ENCODE peak calls at places on chromosomes 6 and 20, in five cellular contexts. R, F, C, G and B are unnamed samples.

GRCh38 chr20:33488201-33488600 is 1.7 kb upstream of the CBFA2T2 start:
- DNase-seq in R (no peak), G (no peak), C (no peak), F (no peak), B (no peak)

GRCh38 chr6:29553268-29554057 is 6.1 kb downstream of the UBD start:
- DNase-seq in F (peak; percentile 54), G (peak; percentile 58), R (peak; percentile 87), C (peak; percentile 56), B (peak; percentile 85)

GRCh38 chr6:42960243-42961019 is at the start of gene GNMT:
- DNase-seq in R (peak; percentile 64), F (no peak), G (peak; percentile 42), C (peak; percentile 35), B (peak; percentile 90)

GRCh38 chr6:20404641-20405032 is 3.0 kb downstream of the E2F3 start:
- DNase-seq in G (peak; percentile 12), R (peak; percentile 92), F (peak; percentile 81), C (peak; percentile 88), B (no peak)

GRCh38 chr20:44034965-44035635 is 120.4 kb downstream of the TOX2 start:
- DNase-seq in C (no peak), R (no peak), F (no peak), G (no peak), B (peak; percentile 32)

GRCh38 chr6:4613381-4613780 is 162.8 kb upstream of the CDYL start:
- DNase-seq in G (no peak), F (no peak), C (no peak), R (no peak), B (no peak)

GRCh38 chr6:7146079-7146828 is 38.5 kb downstream of the RREB1 start:
- DNase-seq in F (peak; percentile 80), C (peak; percentile 79), G (no peak), R (peak; percentile 58), B (no peak)

GRCh38 chr20:39349240-39349639 is 387.1 kb downstream of the DHX35 start:
- DNase-seq in G (no peak), R (no peak), F (no peak), C (no peak), B (no peak)

GRCh38 chr6:165660881-165661415 is 2.1 kb downstream of the PDE10A start:
- DNase-seq in C (no peak), G (no peak), F (no peak), R (no peak), B (no peak)

GRCh38 chr6:15510536-15511247 is 152.1 kb downstream of the DTNBP1 start:
- DNase-seq in C (no peak), G (no peak), R (no peak), F (no peak), B (no peak)

GRCh38 chr6:159790947-159791598 is 806 bp downstream of the MRPL18 start:
- DNase-seq in R (peak; percentile 28), F (no peak), G (no peak), C (peak; percentile 17), B (no peak)

GRCh38 chr6:31634131-31634530 is 13.6 kb downstream of the PRRC2A start:
- DNase-seq in C (no peak), R (no peak), F (peak; percentile 20), G (no peak), B (no peak)

GRCh38 chr6:85569323-85569722 is 24.3 kb downstream of the SNX14 start:
- DNase-seq in G (no peak), F (peak; percentile 73), R (no peak), C (peak; percentile 39), B (no peak)

GRCh38 chr6:3865463-3865862 is 16.3 kb downstream of the FAM50B start:
- DNase-seq in G (no peak), C (no peak), R (no peak), F (no peak), B (no peak)

GRCh38 chr20:44019638-44020335 is 105.1 kb downstream of the TOX2 start:
- DNase-seq in R (peak; percentile 44), C (peak; percentile 31), F (peak; percentile 23), G (no peak), B (no peak)

GRCh38 chr6:88251261-88251660 is 85.1 kb upstream of the CNR1 start:
- DNase-seq in G (no peak), R (no peak), C (no peak), F (no peak), B (no peak)

GRCh38 chr6:68427630-68428029 is 207.5 kb upstream of the ADGRB3 start:
- DNase-seq in F (peak; percentile 0), G (no peak), C (no peak), R (no peak), B (no peak)

GRCh38 chr6:2222275-2222842 is 23.0 kb downstream of the GMDS start:
- DNase-seq in G (no peak), C (no peak), R (peak; percentile 71), F (no peak), B (no peak)

GRCh38 chr6:21587182-21587924 is 6.2 kb upstream of the SOX4 start:
- DNase-seq in C (peak; percentile 81), G (no peak), F (peak; percentile 58), R (peak; percentile 81), B (no peak)

GRCh38 chr20:37393196-37393862 is 47.4 kb downstream of the SRC start:
- DNase-seq in F (no peak), G (no peak), C (no peak), R (no peak), B (no peak)

GRCh38 chr6:53280207-53280606 is 68.5 kb downstream of the ELOVL5 start:
- DNase-seq in G (no peak), F (no peak), R (no peak), C (no peak), B (no peak)

GRCh38 chr6:155158044-155158843 is 105.6 kb upstream of the CLDN20 start:
- DNase-seq in C (peak; percentile 28), F (peak; percentile 13), R (no peak), G (no peak), B (no peak)

GRCh38 chr6:37741757-37742400 is 44.2 kb upstream of the MDGA1 start:
- DNase-seq in R (peak; percentile 71), C (peak; percentile 34), F (no peak), G (peak; percentile 42), B (no peak)

GRCh38 chr6:43736844-43737243 is 33.2 kb upstream of the VEGFA start:
- DNase-seq in G (no peak), R (no peak), F (no peak), C (no peak), B (no peak)

GRCh38 chr20:15656124-15656523 is 917.1 kb downstream of the KIF16B start:
- DNase-seq in C (no peak), G (no peak), R (no peak), F (peak; percentile 33), B (no peak)

GRCh38 chr6:63817492-63818050 is 182.0 kb downstream of the PHF3 start:
- DNase-seq in G (no peak), C (no peak), R (peak; percentile 36), F (no peak), B (no peak)

GRCh38 chr6:127841811-127842210 is 59.0 kb downstream of the THEMIS start:
- DNase-seq in C (peak; percentile 6), R (no peak), F (peak; percentile 56), G (no peak), B (no peak)

GRCh38 chr6:109315331-109316129 is 66.7 kb downstream of the CD164 start:
- DNase-seq in R (no peak), G (no peak), F (no peak), C (no peak), B (no peak)

GRCh38 chr6:36685926-36686667 is 7.6 kb downstream of the CDKN1A start:
- DNase-seq in C (no peak), F (no peak), G (no peak), R (no peak), B (no peak)

GRCh38 chr6:109428889-109429477 is 11.4 kb downstream of the PPIL6 start:
- DNase-seq in R (no peak), C (peak; percentile 36), G (no peak), F (peak; percentile 74), B (no peak)

GRCh38 chr20:36744764-36745191 is 1.1 kb downstream of the NDRG3 start:
- DNase-seq in C (no peak), G (no peak), F (peak; percentile 22), R (peak; percentile 83), B (no peak)

GRCh38 chr6:39464067-39464466 is 141.6 kb upstream of the KCNK16 start:
- DNase-seq in G (no peak), F (no peak), C (no peak), R (no peak), B (no peak)
- H2BK15ac ChIP-seq in G (no peak overlapping the region), F (no peak overlapping the region), C (no peak overlapping the region), R (no peak overlapping the region), B (no peak overlapping the region)

DNA sequence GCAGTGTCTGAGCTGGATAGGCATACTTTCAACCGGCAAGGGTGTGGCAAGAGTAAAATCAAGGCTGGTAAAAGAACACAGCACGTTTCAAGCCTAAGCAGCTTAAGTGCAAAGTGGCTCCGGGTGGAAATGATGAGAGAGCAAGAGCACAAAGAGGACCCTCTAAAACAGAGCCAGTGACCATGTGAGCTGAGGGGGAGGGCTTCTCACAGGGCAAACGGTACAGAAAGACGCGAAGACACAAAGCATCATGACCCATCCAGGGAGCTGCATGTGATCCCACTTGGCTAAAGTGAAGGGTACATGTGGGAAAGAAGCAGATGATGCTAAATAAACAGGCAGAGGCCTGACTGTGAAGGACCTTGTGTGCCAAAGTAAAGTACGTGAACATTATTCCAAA is 25.7 kb downstream of the FKBP5 start:
- DNase-seq in C (peak; percentile 61), R (peak; percentile 28), G (peak; percentile 36), F (peak; percentile 19), B (no peak)
- H3K4me3 ChIP-seq in C (no peak overlapping the region), R (no peak overlapping the region), G (no peak overlapping the region), F (no peak overlapping the region), B (no peak overlapping the region)

GRCh38 chr6:149194815-149195558 is 122.5 kb upstream of the TAB2 start:
- DNase-seq in F (no peak), G (no peak), C (no peak), R (peak; percentile 10), B (no peak)

GRCh38 chr6:149198265-149198664 is 119.2 kb upstream of the TAB2 start:
- DNase-seq in F (no peak), C (no peak), G (no peak), R (no peak), B (no peak)

GRCh38 chr6:149197482-149197881 is 120.0 kb upstream of the TAB2 start:
- DNase-seq in R (no peak), G (no peak), F (no peak), C (no peak), B (no peak)

GRCh38 chr6:149200282-149200936 is 117.1 kb upstream of the TAB2 start:
- DNase-seq in C (no peak), F (no peak), G (no peak), R (no peak), B (no peak)

GRCh38 chr6:149196091-149196490 is 121.4 kb upstream of the TAB2 start:
- DNase-seq in F (no peak), G (no peak), R (no peak), C (no peak), B (no peak)
- H2BK15ac ChIP-seq in F (no peak overlapping the region), G (no peak overlapping the region), R (no peak overlapping the region), C (no peak overlapping the region), B (no peak overlapping the region)

GRCh38 chr6:87092435-87092834 is 2.5 kb downstream of the CGA start:
- DNase-seq in G (no peak), F (no peak), R (no peak), C (no peak), B (no peak)

GRCh38 chr6:87094576-87094975 is 330 bp downstream of the CGA start:
- DNase-seq in C (no peak), F (no peak), G (no peak), R (no peak), B (no peak)

GRCh38 chr6:87093199-87093598 is 1.7 kb downstream of the CGA start:
- DNase-seq in C (no peak), F (no peak), G (no peak), R (no peak), B (no peak)

GRCh38 chr6:87095056-87095527 is at the start of gene CGA:
- DNase-seq in C (no peak), R (peak; percentile 25), G (no peak), F (no peak), B (no peak)

GRCh38 chr6:87093651-87094050 is 1.3 kb downstream of the CGA start:
- DNase-seq in R (no peak), C (peak; percentile 11), G (no peak), F (peak; percentile 61), B (no peak)
- H3K4me3 ChIP-seq in R (no peak overlapping the region), C (no peak overlapping the region), G (no peak overlapping the region), F (no peak overlapping the region), B (no peak overlapping the region)